ENCODE peak calls at places on chromosome 15, in six cellular contexts. One of them, this sample, is unnamed.

GRCh38 chr15:31098953-31099740 is 2.4 kb downstream of the TRPM1 start:
- DNase-seq in pancreas: no peak
- DNase-seq in breast epithelium: no peak
- DNase-seq in esophagus squamous epithelium: no peak
- DNase-seq in CD8-positive, alpha-beta T cell: no peak
- DNase-seq in prostate gland: no peak
- DNase-seq in this sample: no peak

GRCh38 chr15:41832875-41833274 is 5.0 kb downstream of the JMJD7 start:
- DNase-seq in pancreas: no peak
- DNase-seq in breast epithelium: no peak
- DNase-seq in esophagus squamous epithelium: no peak
- DNase-seq in CD8-positive, alpha-beta T cell: no peak
- DNase-seq in prostate gland: peak; percentile 86
- DNase-seq in this sample: no peak

GRCh38 chr15:73674587-73674986 is 9.6 kb upstream of the CD276 start:
- DNase-seq in pancreas: no peak
- DNase-seq in breast epithelium: no peak
- DNase-seq in esophagus squamous epithelium: no peak
- DNase-seq in CD8-positive, alpha-beta T cell: no peak
- DNase-seq in prostate gland: no peak
- DNase-seq in this sample: no peak

GRCh38 chr15:27855137-27855536 is 244.0 kb downstream of the OCA2 start:
- DNase-seq in pancreas: no peak
- DNase-seq in breast epithelium: no peak
- DNase-seq in esophagus squamous epithelium: no peak
- DNase-seq in CD8-positive, alpha-beta T cell: no peak
- DNase-seq in prostate gland: no peak
- DNase-seq in this sample: no peak

GRCh38 chr15:22904736-22905135 is 66.3 kb downstream of the NIPA2 start:
- DNase-seq in pancreas: peak; percentile 63
- DNase-seq in breast epithelium: no peak
- DNase-seq in esophagus squamous epithelium: no peak
- DNase-seq in CD8-positive, alpha-beta T cell: no peak
- DNase-seq in prostate gland: peak; percentile 40
- DNase-seq in this sample: no peak

GRCh38 chr15:71647479-71647792 is 162.9 kb upstream of the NR2E3 start:
- DNase-seq in pancreas: no peak
- DNase-seq in breast epithelium: no peak
- DNase-seq in esophagus squamous epithelium: no peak
- DNase-seq in CD8-positive, alpha-beta T cell: no peak
- DNase-seq in prostate gland: no peak
- DNase-seq in this sample: no peak

GRCh38 chr15:93070136-93070535 is 18.9 kb downstream of the RGMA start:
- DNase-seq in pancreas: no peak
- DNase-seq in breast epithelium: no peak
- DNase-seq in esophagus squamous epithelium: no peak
- DNase-seq in CD8-positive, alpha-beta T cell: no peak
- DNase-seq in prostate gland: peak; percentile 61
- DNase-seq in this sample: no peak

GRCh38 chr15:65054333-65055200 is 9.4 kb downstream of the SLC51B start:
- DNase-seq in pancreas: peak; percentile 79
- DNase-seq in breast epithelium: peak; percentile 79
- DNase-seq in esophagus squamous epithelium: no peak
- DNase-seq in CD8-positive, alpha-beta T cell: peak; percentile 46
- DNase-seq in prostate gland: peak; percentile 72
- DNase-seq in this sample: peak; percentile 86

GRCh38 chr15:66720206-66721010 is 18.4 kb downstream of the SMAD6 start:
- DNase-seq in pancreas: no peak
- DNase-seq in breast epithelium: no peak
- DNase-seq in esophagus squamous epithelium: no peak
- DNase-seq in CD8-positive, alpha-beta T cell: no peak
- DNase-seq in prostate gland: no peak
- DNase-seq in this sample: peak; percentile 89

GRCh38 chr15:70474682-70475438 is 288.5 kb downstream of the UACA start:
- DNase-seq in pancreas: no peak
- DNase-seq in breast epithelium: peak; percentile 81
- DNase-seq in esophagus squamous epithelium: no peak
- DNase-seq in CD8-positive, alpha-beta T cell: peak; percentile 53
- DNase-seq in prostate gland: peak; percentile 92
- DNase-seq in this sample: peak; percentile 90

GRCh38 chr15:28959326-28959725 is 73.6 kb downstream of the APBA2 start:
- DNase-seq in pancreas: no peak
- DNase-seq in breast epithelium: no peak
- DNase-seq in esophagus squamous epithelium: no peak
- DNase-seq in CD8-positive, alpha-beta T cell: no peak
- DNase-seq in prostate gland: no peak
- DNase-seq in this sample: no peak

GRCh38 chr15:62821384-62822131 is 221.0 kb upstream of the TPM1 start:
- DNase-seq in pancreas: peak; percentile 47
- DNase-seq in breast epithelium: no peak
- DNase-seq in esophagus squamous epithelium: no peak
- DNase-seq in CD8-positive, alpha-beta T cell: no peak
- DNase-seq in prostate gland: no peak
- DNase-seq in this sample: no peak

GRCh38 chr15:72970965-72971746 is 81.1 kb upstream of the NEO1 start:
- DNase-seq in pancreas: no peak
- DNase-seq in breast epithelium: no peak
- DNase-seq in esophagus squamous epithelium: no peak
- DNase-seq in CD8-positive, alpha-beta T cell: no peak
- DNase-seq in prostate gland: peak; percentile 27
- DNase-seq in this sample: no peak

GRCh38 chr15:63611217-63611616 is 14.0 kb downstream of the FBXL22 start:
- DNase-seq in pancreas: no peak
- DNase-seq in breast epithelium: no peak
- DNase-seq in esophagus squamous epithelium: no peak
- DNase-seq in CD8-positive, alpha-beta T cell: no peak
- DNase-seq in prostate gland: no peak
- DNase-seq in this sample: no peak

GRCh38 chr15:68078365-68078764 is 24.2 kb downstream of the PIAS1 start:
- DNase-seq in pancreas: no peak
- DNase-seq in breast epithelium: no peak
- DNase-seq in esophagus squamous epithelium: no peak
- DNase-seq in CD8-positive, alpha-beta T cell: no peak
- DNase-seq in prostate gland: no peak
- DNase-seq in this sample: no peak

GRCh38 chr15:67133738-67134576 is 68.6 kb downstream of the SMAD3 start:
- DNase-seq in pancreas: no peak
- DNase-seq in breast epithelium: no peak
- DNase-seq in esophagus squamous epithelium: no peak
- DNase-seq in CD8-positive, alpha-beta T cell: peak; percentile 79
- DNase-seq in prostate gland: no peak
- DNase-seq in this sample: no peak

GRCh38 chr15:66882251-66883020 is 180.4 kb downstream of the SMAD6 start:
- DNase-seq in pancreas: no peak
- DNase-seq in breast epithelium: no peak
- DNase-seq in esophagus squamous epithelium: no peak
- DNase-seq in CD8-positive, alpha-beta T cell: no peak
- DNase-seq in prostate gland: no peak
- DNase-seq in this sample: no peak

GRCh38 chr15:34709866-34710265 is 44.9 kb downstream of the GJD2 start:
- DNase-seq in pancreas: no peak
- DNase-seq in breast epithelium: no peak
- DNase-seq in esophagus squamous epithelium: no peak
- DNase-seq in CD8-positive, alpha-beta T cell: no peak
- DNase-seq in prostate gland: no peak
- DNase-seq in this sample: no peak

GRCh38 chr15:31274496-31275330 is 51.9 kb upstream of the KLF13 start:
- DNase-seq in pancreas: no peak
- DNase-seq in breast epithelium: peak; percentile 40
- DNase-seq in esophagus squamous epithelium: no peak
- DNase-seq in CD8-positive, alpha-beta T cell: no peak
- DNase-seq in prostate gland: peak; percentile 46
- DNase-seq in this sample: no peak

GRCh38 chr15:31175484-31175883 is 74.0 kb upstream of the TRPM1 start:
- DNase-seq in pancreas: no peak
- DNase-seq in breast epithelium: no peak
- DNase-seq in esophagus squamous epithelium: no peak
- DNase-seq in CD8-positive, alpha-beta T cell: no peak
- DNase-seq in prostate gland: no peak
- DNase-seq in this sample: no peak

GRCh38 chr15:72184165-72184811 is 13.3 kb downstream of the GRAMD2A start:
- DNase-seq in pancreas: no peak
- DNase-seq in breast epithelium: no peak
- DNase-seq in esophagus squamous epithelium: no peak
- DNase-seq in CD8-positive, alpha-beta T cell: no peak
- DNase-seq in prostate gland: no peak
- DNase-seq in this sample: peak; percentile 66

GRCh38 chr15:61051570-61052031 is 177.5 kb downstream of the RORA start:
- DNase-seq in pancreas: peak; percentile 25
- DNase-seq in breast epithelium: no peak
- DNase-seq in esophagus squamous epithelium: no peak
- DNase-seq in CD8-positive, alpha-beta T cell: no peak
- DNase-seq in prostate gland: peak; percentile 24
- DNase-seq in this sample: no peak

GRCh38 chr15:61049003-61049402 is 180.1 kb downstream of the RORA start:
- DNase-seq in pancreas: no peak
- DNase-seq in breast epithelium: no peak
- DNase-seq in esophagus squamous epithelium: no peak
- DNase-seq in CD8-positive, alpha-beta T cell: no peak
- DNase-seq in prostate gland: no peak
- DNase-seq in this sample: no peak

GRCh38 chr15:61053401-61053800 is 175.7 kb downstream of the RORA start:
- DNase-seq in pancreas: no peak
- DNase-seq in breast epithelium: no peak
- DNase-seq in esophagus squamous epithelium: no peak
- DNase-seq in CD8-positive, alpha-beta T cell: no peak
- DNase-seq in prostate gland: no peak
- DNase-seq in this sample: no peak

GRCh38 chr15:61049934-61050333 is 179.2 kb downstream of the RORA start:
- DNase-seq in pancreas: no peak
- DNase-seq in breast epithelium: no peak
- DNase-seq in esophagus squamous epithelium: no peak
- DNase-seq in CD8-positive, alpha-beta T cell: no peak
- DNase-seq in prostate gland: no peak
- DNase-seq in this sample: no peak

GRCh38 chr15:61050844-61051569 is 178.1 kb downstream of the RORA start:
- DNase-seq in pancreas: no peak
- DNase-seq in breast epithelium: no peak
- DNase-seq in esophagus squamous epithelium: no peak
- DNase-seq in CD8-positive, alpha-beta T cell: no peak
- DNase-seq in prostate gland: no peak
- DNase-seq in this sample: no peak
- TF ChIP-seq CTCF in pancreas: no peak
- TF ChIP-seq CTCF in breast epithelium: no peak
- TF ChIP-seq CTCF in esophagus squamous epithelium: no peak
- TF ChIP-seq CTCF in CD8-positive, alpha-beta T cell: no peak
- TF ChIP-seq CTCF in prostate gland: no peak
- TF ChIP-seq CTCF in this sample: no peak

GRCh38 chr15:84598250-84598649 is 2.6 kb upstream of the ZSCAN2 start:
- DNase-seq in pancreas: no peak
- DNase-seq in breast epithelium: no peak
- DNase-seq in esophagus squamous epithelium: no peak
- DNase-seq in CD8-positive, alpha-beta T cell: peak; percentile 46
- DNase-seq in prostate gland: no peak
- DNase-seq in this sample: no peak

GRCh38 chr15:84599906-84600305 is 903 bp upstream of the ZSCAN2 start:
- DNase-seq in pancreas: peak; percentile 35
- DNase-seq in breast epithelium: no peak
- DNase-seq in esophagus squamous epithelium: no peak
- DNase-seq in CD8-positive, alpha-beta T cell: no peak
- DNase-seq in prostate gland: no peak
- DNase-seq in this sample: no peak

GRCh38 chr15:84600331-84600686 is 500 bp upstream of the ZSCAN2 start:
- DNase-seq in pancreas: peak; percentile 90
- DNase-seq in breast epithelium: peak; percentile 87
- DNase-seq in esophagus squamous epithelium: peak; percentile 48
- DNase-seq in CD8-positive, alpha-beta T cell: peak; percentile 59
- DNase-seq in prostate gland: peak; percentile 82
- DNase-seq in this sample: peak; percentile 92

GRCh38 chr15:84600687-84601554 is at the start of gene ZSCAN2:
- DNase-seq in pancreas: peak; percentile 95
- DNase-seq in breast epithelium: peak; percentile 96
- DNase-seq in esophagus squamous epithelium: peak; percentile 64
- DNase-seq in CD8-positive, alpha-beta T cell: peak; percentile 92
- DNase-seq in prostate gland: peak; percentile 96
- DNase-seq in this sample: peak; percentile 96

GRCh38 chr15:84598993-84599392 is 1.8 kb upstream of the ZSCAN2 start:
- DNase-seq in pancreas: peak; percentile 38
- DNase-seq in breast epithelium: no peak
- DNase-seq in esophagus squamous epithelium: no peak
- DNase-seq in CD8-positive, alpha-beta T cell: no peak
- DNase-seq in prostate gland: no peak
- DNase-seq in this sample: no peak
- H3K27ac ChIP-seq in pancreas: no peak overlapping the region
- H3K27ac ChIP-seq in breast epithelium: no peak overlapping the region
- H3K27ac ChIP-seq in esophagus squamous epithelium: peak overlapping the region; percentile 57
- H3K27ac ChIP-seq in CD8-positive, alpha-beta T cell: peak overlapping the region; percentile 26
- H3K27ac ChIP-seq in prostate gland: no peak overlapping the region
- H3K27ac ChIP-seq in this sample: peak overlapping the region; percentile 34

DNA sequence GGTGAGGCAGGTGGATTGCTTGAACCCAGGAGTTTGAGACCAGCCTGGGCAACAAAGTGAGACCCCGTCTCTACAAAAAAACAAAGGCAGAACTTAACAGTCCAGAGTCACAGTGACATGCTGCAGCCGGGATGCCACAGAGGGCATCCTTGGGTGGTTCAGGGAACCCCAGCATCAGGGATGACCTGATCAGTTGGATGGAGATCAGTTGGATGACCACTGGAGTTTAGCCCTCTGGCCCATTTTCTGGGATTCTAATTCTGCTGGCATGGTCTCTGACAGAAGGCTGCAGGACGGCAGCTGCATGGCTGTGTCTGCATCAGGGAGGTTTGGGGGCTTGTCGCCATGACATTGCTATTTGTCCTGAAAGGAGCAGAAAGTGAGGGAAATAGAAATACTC is 19.8 kb downstream of the WHAMM start:
- DNase-seq in pancreas: no peak
- DNase-seq in breast epithelium: no peak
- DNase-seq in esophagus squamous epithelium: no peak
- DNase-seq in CD8-positive, alpha-beta T cell: no peak
- DNase-seq in prostate gland: peak; percentile 3
- DNase-seq in this sample: no peak
- H3K36me3 ChIP-seq in pancreas: peaks cover 4% of the 10 kb centered on the region
- H3K36me3 ChIP-seq in breast epithelium: no peaks in the 10 kb centered on the region
- H3K36me3 ChIP-seq in esophagus squamous epithelium: peaks cover 61% of the 10 kb centered on the region
- H3K36me3 ChIP-seq in CD8-positive, alpha-beta T cell: peaks cover 66% of the 10 kb centered on the region
- H3K36me3 ChIP-seq in prostate gland: peaks cover 7% of the 10 kb centered on the region
- H3K36me3 ChIP-seq in this sample: peaks cover 100% of the 10 kb centered on the region

GRCh38 chr15:96353378-96353930 is 23.0 kb downstream of the NR2F2 start:
- DNase-seq in pancreas: no peak
- DNase-seq in breast epithelium: no peak
- DNase-seq in esophagus squamous epithelium: no peak
- DNase-seq in CD8-positive, alpha-beta T cell: no peak
- DNase-seq in prostate gland: no peak
- DNase-seq in this sample: no peak

GRCh38 chr15:96355561-96356129 is 25.1 kb downstream of the NR2F2 start:
- DNase-seq in pancreas: no peak
- DNase-seq in breast epithelium: no peak
- DNase-seq in esophagus squamous epithelium: no peak
- DNase-seq in CD8-positive, alpha-beta T cell: no peak
- DNase-seq in prostate gland: no peak
- DNase-seq in this sample: no peak

GRCh38 chr15:96356494-96357455 is 26.3 kb downstream of the NR2F2 start:
- DNase-seq in pancreas: peak; percentile 83
- DNase-seq in breast epithelium: peak; percentile 84
- DNase-seq in esophagus squamous epithelium: no peak
- DNase-seq in CD8-positive, alpha-beta T cell: peak; percentile 50
- DNase-seq in prostate gland: peak; percentile 73
- DNase-seq in this sample: peak; percentile 91

GRCh38 chr15:96353931-96354730 is 23.6 kb downstream of the NR2F2 start:
- DNase-seq in pancreas: no peak
- DNase-seq in breast epithelium: peak; percentile 52
- DNase-seq in esophagus squamous epithelium: no peak
- DNase-seq in CD8-positive, alpha-beta T cell: no peak
- DNase-seq in prostate gland: no peak
- DNase-seq in this sample: no peak

GRCh38 chr15:96354731-96355560 is 24.4 kb downstream of the NR2F2 start:
- DNase-seq in pancreas: no peak
- DNase-seq in breast epithelium: no peak
- DNase-seq in esophagus squamous epithelium: no peak
- DNase-seq in CD8-positive, alpha-beta T cell: no peak
- DNase-seq in prostate gland: no peak
- DNase-seq in this sample: no peak
- TF ChIP-seq CTCF in pancreas: no peak
- TF ChIP-seq CTCF in breast epithelium: peak; percentile 49
- TF ChIP-seq CTCF in esophagus squamous epithelium: peak; percentile 62
- TF ChIP-seq CTCF in CD8-positive, alpha-beta T cell: no peak
- TF ChIP-seq CTCF in prostate gland: no peak
- TF ChIP-seq CTCF in this sample: no peak